ENCODE peak calls at places on chromosomes 7 and 10, in ten cellular contexts. G is astrocyte, E is iPS DF 6.9, O is HL-60, Z is BJ, N is heart right ventricle, M is heart left ventricle, J is mesenchymal stem cell, P is DND-41, R is colonic mucosa. Q is an unnamed sample.
A peak's percentile ranks its signal among the peaks of the same experiment; 100 is the strongest.

GRCh38 chr10:90407116-90407515 is 450.7 kb downstream of the HTR7 start:
- DNase-seq in G (peak; percentile 74), E (no peak), O (no peak), Z (peak; percentile 57), N (no peak), M (no peak), J (peak; percentile 82), P (no peak), R (no peak), Q (no peak)

GRCh38 chr7:149625947-149626392 is 128.4 kb upstream of the ZNF746 start:
- DNase-seq in G (no peak), E (no peak), O (no peak), Z (peak; percentile 64), N (no peak), M (no peak), J (peak; percentile 12), P (no peak), R (no peak), Q (no peak)

GRCh38 chr7:111012799-111013675 is 77.9 kb upstream of the LRRN3 start:
- DNase-seq in G (no peak), E (no peak), O (peak; percentile 6), Z (no peak), N (no peak), M (no peak), J (no peak), P (peak; percentile 57), R (no peak), Q (no peak)

GRCh38 chr7:35253680-35254495 is at the start of gene TBX20:
- DNase-seq in G (peak; percentile 20), E (no peak), O (peak; percentile 38), Z (no peak), N (peak; percentile 69), M (peak; percentile 88), J (peak; percentile 75), P (no peak), R (peak; percentile 51), Q (peak; percentile 91)

GRCh38 chr7:88842217-88842616 is 46.7 kb upstream of the TEX47 start:
- DNase-seq in G (no peak), E (no peak), O (no peak), Z (no peak), N (no peak), M (no peak), J (no peak), P (no peak), R (no peak), Q (no peak)

GRCh38 chr7:101501351-101501750 is 127.7 kb downstream of the MYL10 start:
- DNase-seq in G (no peak), E (no peak), O (no peak), Z (no peak), N (no peak), M (no peak), J (no peak), P (no peak), R (no peak), Q (no peak)

GRCh38 chr10:98758451-98758850 is 311.7 kb upstream of the HPS1 start:
- DNase-seq in G (no peak), E (no peak), O (no peak), Z (no peak), N (no peak), M (no peak), J (peak; percentile 68), P (no peak), R (no peak), Q (no peak)

GRCh38 chr10:125727436-125727835 is 7.9 kb downstream of the EDRF1 start:
- DNase-seq in G (no peak), E (no peak), O (no peak), Z (no peak), N (no peak), M (no peak), J (no peak), P (no peak), R (no peak), Q (no peak)

GRCh38 chr10:102396251-102396650 is 746 bp downstream of the NFKB2 start:
- DNase-seq in G (no peak), E (no peak), O (no peak), Z (no peak), N (no peak), M (no peak), J (no peak), P (no peak), R (no peak), Q (peak; percentile 66)

GRCh38 chr10:112687647-112688046 is 240.6 kb downstream of the VTI1A start:
- DNase-seq in G (peak; percentile 18), E (no peak), O (no peak), Z (no peak), N (no peak), M (no peak), J (peak; percentile 53), P (no peak), R (no peak), Q (no peak)

GRCh38 chr10:47285381-47286115 is 14.4 kb upstream of the GDF10 start:
- DNase-seq in G (no peak), E (no peak), O (no peak), Z (no peak), N (no peak), M (no peak), J (no peak), P (no peak), R (no peak), Q (no peak)

GRCh38 chr7:115299379-115300038 is 377.6 kb downstream of the MDFIC start:
- DNase-seq in G (peak; percentile 1), E (peak; percentile 13), O (no peak), Z (no peak), N (no peak), M (no peak), J (peak; percentile 14), P (no peak), R (no peak), Q (peak; percentile 4)

GRCh38 chr7:131329176-131329570 is 1.5 kb downstream of the MKLN1 start:
- DNase-seq in G (no peak), E (no peak), O (no peak), Z (no peak), N (no peak), M (no peak), J (peak; percentile 21), P (no peak), R (no peak), Q (no peak)

DNA sequence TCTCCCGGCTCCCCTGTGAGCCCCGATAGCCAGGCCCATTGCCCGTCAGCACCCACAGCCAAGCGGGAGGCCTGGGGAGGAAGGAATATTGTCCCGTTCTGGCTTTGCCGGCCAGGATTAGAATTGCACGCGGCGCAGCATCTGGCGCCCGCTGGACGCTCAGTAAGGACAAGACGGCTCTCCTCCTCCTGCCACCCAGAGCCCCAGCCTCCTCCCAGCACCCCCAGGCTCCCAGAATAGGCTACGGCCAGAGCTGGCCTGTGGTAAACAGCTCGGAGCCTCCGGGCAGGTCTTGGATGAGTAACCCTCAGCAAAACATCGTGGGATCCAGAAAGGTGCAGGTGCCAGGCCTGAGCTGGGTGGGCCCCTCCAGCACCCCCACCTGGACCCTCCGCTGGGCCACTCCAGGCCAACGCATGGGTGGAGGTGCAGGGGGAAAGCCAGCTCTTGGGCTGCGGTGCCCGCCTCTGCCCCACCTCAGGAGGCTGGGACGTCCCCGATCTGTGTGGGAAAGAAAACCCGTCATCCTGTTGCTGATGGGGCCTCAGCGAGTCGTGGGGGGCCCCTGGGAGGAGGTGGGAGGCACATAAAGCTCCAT is 5.8 kb upstream of the FAM20C start:
- DNase-seq in G (no peak), E (no peak), O (no peak), Z (no peak), N (no peak), M (no peak), J (no peak), P (no peak), R (no peak), Q (peak; percentile 61)
- H3K4me3 ChIP-seq in G (no peak overlapping the region), E (no peak overlapping the region), O (no peak overlapping the region), Z (no peak overlapping the region), N (no peak overlapping the region), M (no peak overlapping the region), J (no peak overlapping the region), P (no peak overlapping the region), R (no peak overlapping the region), Q (no peak overlapping the region)

DNA sequence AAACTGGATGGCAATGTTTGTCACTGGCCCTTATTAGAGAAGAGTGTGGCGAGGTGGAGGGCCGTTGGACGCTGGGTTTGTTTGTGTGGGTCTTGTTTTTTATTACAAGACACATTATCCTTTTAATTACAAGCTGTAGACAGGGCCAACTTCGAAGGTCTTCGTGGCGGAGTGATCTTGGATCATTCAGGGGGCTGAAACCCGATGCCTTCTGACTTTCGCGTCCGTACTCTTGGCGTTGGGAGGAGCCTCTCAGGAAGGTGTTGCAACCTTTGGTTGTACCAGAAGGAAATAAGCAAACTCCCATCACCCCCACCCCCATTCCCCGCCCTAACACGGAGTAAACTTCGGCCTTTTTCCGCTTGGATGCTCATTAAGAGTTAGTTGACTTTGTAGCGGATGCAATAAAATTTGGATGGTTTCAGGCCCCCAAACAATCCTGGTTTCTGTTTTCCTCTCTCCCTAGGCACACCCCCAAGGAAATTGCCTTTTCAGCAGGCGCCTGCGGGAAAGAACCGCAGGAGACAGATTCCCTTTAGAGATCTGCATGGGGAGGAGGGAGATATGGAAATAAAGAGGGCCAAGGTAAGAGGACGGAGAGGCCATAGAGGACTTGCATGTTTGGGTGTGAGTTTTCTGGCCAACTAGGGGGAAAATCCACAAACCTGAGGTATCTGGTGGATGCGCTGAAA is 294.5 kb upstream of the NFE2L3 start:
- DNase-seq in G (no peak), E (no peak), O (peak; percentile 89), Z (no peak), N (no peak), M (no peak), J (peak; percentile 96), P (no peak), R (peak; percentile 92), Q (peak; percentile 71)
- H3K27me3 ChIP-seq in G (peaks cover 71% of the 10 kb centered on the region), E (peaks cover 40% of the 10 kb centered on the region), O (no peaks in the 10 kb centered on the region), Z (peaks cover 1% of the 10 kb centered on the region), N (peaks cover 99% of the 10 kb centered on the region), M (peaks cover 75% of the 10 kb centered on the region), J (no peaks in the 10 kb centered on the region), P (peaks cover 12% of the 10 kb centered on the region), R (peaks cover 23% of the 10 kb centered on the region), Q (peaks cover 77% of the 10 kb centered on the region)

DNA sequence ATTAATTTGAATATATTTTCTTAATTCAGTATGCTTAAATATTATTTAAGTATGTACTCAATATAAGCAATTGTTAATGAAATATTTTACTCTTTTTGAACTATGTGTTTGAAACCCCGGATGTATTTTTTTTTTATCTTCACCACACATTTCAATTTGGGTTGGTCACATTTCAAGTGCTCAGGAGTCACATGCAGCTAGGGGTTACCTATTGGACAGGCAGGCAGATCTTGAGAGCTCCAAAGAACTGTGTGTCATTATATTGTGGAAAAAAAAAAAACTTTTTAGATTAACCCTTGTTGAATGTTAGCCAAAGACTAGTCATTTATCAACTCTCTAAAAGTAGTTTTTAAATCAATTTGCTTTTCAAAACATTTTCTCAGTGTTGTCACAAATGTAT is 37.2 kb downstream of the IKZF1 start:
- DNase-seq in G (no peak), E (no peak), O (no peak), Z (no peak), N (no peak), M (no peak), J (no peak), P (no peak), R (no peak), Q (no peak)
- H3K4me3 ChIP-seq in G (no peak overlapping the region), E (no peak overlapping the region), O (no peak overlapping the region), Z (no peak overlapping the region), N (no peak overlapping the region), M (no peak overlapping the region), J (no peak overlapping the region), P (no peak overlapping the region), R (no peak overlapping the region), Q (no peak overlapping the region)

DNA sequence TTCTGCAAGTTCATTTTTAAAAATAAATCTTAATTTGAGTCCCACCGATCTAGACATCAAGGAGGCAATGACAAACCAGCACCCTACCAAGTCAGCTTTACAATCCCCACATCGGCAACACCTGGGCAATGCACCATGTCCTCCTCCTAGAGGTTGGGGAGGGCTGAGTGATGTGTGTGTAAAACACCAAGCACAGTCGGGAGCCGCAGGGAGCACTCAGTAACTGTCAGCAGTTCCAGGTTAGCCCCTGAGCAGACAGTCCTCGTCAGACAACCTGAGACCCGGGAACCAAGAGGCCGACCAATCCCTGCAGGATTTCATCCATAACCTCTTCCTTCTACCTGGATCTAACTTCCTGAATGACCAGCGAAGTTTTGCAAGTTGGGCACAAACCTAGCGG is 15.9 kb upstream of the C10orf120 start:
- DNase-seq in G (no peak), E (no peak), O (no peak), Z (no peak), N (no peak), M (no peak), J (no peak), P (no peak), R (no peak), Q (no peak)
- H3K27me3 ChIP-seq in G (peaks cover 7% of the 10 kb centered on the region), E (no peaks in the 10 kb centered on the region), O (peaks cover 4% of the 10 kb centered on the region), Z (no peaks in the 10 kb centered on the region), N (peaks cover 46% of the 10 kb centered on the region), M (no peaks in the 10 kb centered on the region), J (peaks cover 79% of the 10 kb centered on the region), P (peaks cover 14% of the 10 kb centered on the region), R (no peaks in the 10 kb centered on the region), Q (no peaks in the 10 kb centered on the region)